ENCODE peak calls at places on chromosomes 1 and 21, in nine cellular contexts. Q is IMR-90; U is neural progenitor cell; H is body of pancreas; M is CD8-positive, alpha-beta T cell; L is lower leg skin; V is DND-41; A is sigmoid colon; S is transverse colon. B is an unnamed sample.

GRCh38 chr1:86616871-86617270 is 70.0 kb downstream of the CLCA4 start:
- DNase-seq in L (no peak), A (no peak), M (no peak), V (no peak), H (no peak), U (no peak), Q (no peak), S (peak; percentile 36), B (no peak)

GRCh38 chr1:162081316-162081715 is 11.8 kb downstream of the NOS1AP start:
- DNase-seq in H (peak; percentile 10), M (no peak), L (no peak), V (no peak), Q (no peak), S (no peak), U (no peak), A (no peak), B (no peak)

GRCh38 chr1:32753532-32754281 is 51.1 kb upstream of the SYNC start:
- DNase-seq in A (peak; percentile 80), S (peak; percentile 79), L (peak; percentile 92), U (peak; percentile 98), H (peak; percentile 90), Q (peak; percentile 48), M (peak; percentile 78), V (peak; percentile 63), B (peak; percentile 59)

GRCh38 chr21:34202553-34203332 is 129.4 kb downstream of the MRPS6 start:
- DNase-seq in V (no peak), A (peak; percentile 84), M (no peak), L (peak; percentile 87), H (peak; percentile 28), U (peak; percentile 73), S (peak; percentile 23), Q (no peak), B (peak; percentile 40)

GRCh38 chr1:180290265-180291001 is 60.4 kb downstream of the LHX4 start:
- DNase-seq in V (no peak), S (no peak), M (no peak), U (no peak), H (no peak), Q (no peak), A (no peak), L (no peak), B (no peak)

GRCh38 chr21:34881894-34882371 is 167.2 kb downstream of the RUNX1 start:
- DNase-seq in U (no peak), H (no peak), S (no peak), A (no peak), M (no peak), L (no peak), V (no peak), Q (peak; percentile 92), B (peak; percentile 84)

GRCh38 chr1:6418668-6419396 is 887 bp downstream of the HES2 start:
- DNase-seq in S (peak; percentile 44), U (peak; percentile 38), L (no peak), V (no peak), H (no peak), A (no peak), M (no peak), Q (no peak), B (no peak)

GRCh38 chr1:201888282-201889033 is at the start of gene SHISA4:
- DNase-seq in H (peak; percentile 89), L (peak; percentile 90), U (peak; percentile 70), A (peak; percentile 93), M (no peak), S (peak; percentile 54), V (no peak), Q (peak; percentile 29), B (peak; percentile 30)

GRCh38 chr1:212753766-212754165 is 37.8 kb downstream of the NSL1 start:
- DNase-seq in U (no peak), A (no peak), Q (no peak), H (no peak), M (no peak), L (no peak), V (no peak), S (no peak), B (no peak)

GRCh38 chr1:24157921-24158481 is 15.1 kb upstream of the IL22RA1 start:
- DNase-seq in L (peak; percentile 72), S (no peak), A (no peak), V (no peak), M (no peak), H (no peak), Q (no peak), U (peak; percentile 16), B (peak; percentile 23)

GRCh38 chr1:111967067-111967690 is 22.3 kb downstream of the KCND3 start:
- DNase-seq in M (no peak), Q (no peak), L (no peak), U (no peak), V (no peak), A (no peak), H (no peak), S (no peak), B (no peak)

GRCh38 chr1:232077809-232078208 is 451.2 kb downstream of the DISC1 start:
- DNase-seq in A (no peak), L (no peak), Q (no peak), S (no peak), V (no peak), U (no peak), H (no peak), M (no peak), B (no peak)

GRCh38 chr1:230386863-230387262 is 39.3 kb downstream of the PGBD5 start:
- DNase-seq in A (no peak), Q (no peak), V (no peak), L (no peak), S (no peak), M (no peak), U (no peak), H (no peak), B (no peak)

GRCh38 chr1:178048426-178048825 is 45.5 kb upstream of the RASAL2 start:
- DNase-seq in V (no peak), L (no peak), A (no peak), U (no peak), Q (peak; percentile 16), M (no peak), H (no peak), S (no peak), B (no peak)

GRCh38 chr1:12229386-12229834 is 420 bp upstream of the VPS13D start:
- DNase-seq in M (no peak), Q (no peak), U (no peak), A (no peak), S (no peak), H (no peak), V (no peak), L (no peak), B (no peak)
- TF ChIP-seq CTCF in M (no peak), Q (no peak), U (no peak), A (no peak), S (no peak), H (no peak), V (no peak), L (no peak), B (no peak)

GRCh38 chr1:206537141-206537540 is 29.8 kb downstream of the RASSF5 start:
- DNase-seq in S (no peak), H (no peak), Q (peak; percentile 18), L (no peak), U (no peak), A (no peak), M (no peak), V (no peak), B (peak; percentile 22)
- H3K4me3 ChIP-seq in S (no peak overlapping the region), H (no peak overlapping the region), Q (no peak overlapping the region), L (no peak overlapping the region), U (no peak overlapping the region), A (no peak overlapping the region), M (no peak overlapping the region), V (no peak overlapping the region), B (no peak overlapping the region)

GRCh38 chr1:8439015-8439702 is 121.2 kb downstream of the SLC45A1 start:
- DNase-seq in A (peak; percentile 92), Q (peak; percentile 88), V (no peak), U (peak; percentile 80), H (peak; percentile 77), L (peak; percentile 93), M (peak; percentile 13), S (peak; percentile 67), B (peak; percentile 93)

GRCh38 chr1:8438449-8438848 is 120.5 kb downstream of the SLC45A1 start:
- DNase-seq in L (no peak), V (no peak), H (no peak), M (no peak), A (peak; percentile 81), U (no peak), Q (no peak), S (no peak), B (no peak)

GRCh38 chr1:8441466-8441865 is 123.6 kb downstream of the SLC45A1 start:
- DNase-seq in Q (peak; percentile 76), H (no peak), V (no peak), U (no peak), L (no peak), M (no peak), A (no peak), S (no peak), B (no peak)

GRCh38 chr1:8447616-8448150 is 129.8 kb downstream of the SLC45A1 start:
- DNase-seq in U (no peak), S (no peak), V (no peak), M (no peak), Q (no peak), A (no peak), L (no peak), H (no peak), B (no peak)

DNA sequence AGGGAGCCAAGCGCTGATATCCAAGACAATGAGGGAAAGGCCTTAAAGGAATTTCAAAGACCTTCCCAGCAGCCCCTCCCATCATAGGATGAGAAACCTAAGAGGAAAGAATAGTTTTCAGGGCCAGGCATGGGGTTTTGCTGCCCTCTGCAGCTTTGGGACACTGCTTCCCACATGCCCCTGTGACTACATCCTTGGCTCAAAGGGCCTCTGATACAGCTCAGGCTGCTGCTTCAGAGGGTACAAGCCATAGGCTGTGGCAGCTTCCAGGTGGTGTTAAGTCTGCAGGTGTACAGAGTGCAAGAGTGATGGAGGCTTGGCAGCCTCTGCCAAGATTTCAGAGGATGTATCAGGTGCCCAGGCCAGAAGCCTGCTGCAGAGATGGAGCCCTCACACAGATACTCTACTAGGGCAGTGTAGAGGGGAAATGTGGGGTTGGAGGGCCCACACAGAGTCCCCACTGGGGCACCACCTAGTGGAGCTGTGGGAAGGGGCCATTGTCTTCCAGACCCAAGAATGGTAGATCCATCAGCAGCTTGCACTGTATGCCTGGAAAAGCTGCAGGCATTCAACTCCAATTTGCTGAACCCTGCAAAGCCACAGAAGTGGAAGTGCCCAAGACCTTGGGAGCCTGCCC is 125.8 kb downstream of the SLC45A1 start:
- DNase-seq in M (no peak), Q (no peak), H (no peak), S (no peak), U (peak; percentile 66), V (no peak), A (no peak), L (no peak), B (no peak)
- TF ChIP-seq CTCF in M (no peak), Q (peak; percentile 36), H (no peak), S (no peak), U (peak; percentile 38), V (no peak), A (no peak), L (no peak), B (peak; percentile 36)

GRCh38 chr1:151945725-151946365 is 36.5 kb upstream of the THEM4 start:
- DNase-seq in V (peak; percentile 24), H (peak; percentile 64), M (peak; percentile 75), L (peak; percentile 98), Q (peak; percentile 94), U (peak; percentile 16), A (peak; percentile 95), S (peak; percentile 89), B (peak; percentile 96)
- H3K4me3 ChIP-seq in V (no peak overlapping the region), H (no peak overlapping the region), M (no peak overlapping the region), L (no peak overlapping the region), Q (no peak overlapping the region), U (no peak overlapping the region), A (no peak overlapping the region), S (no peak overlapping the region), B (no peak overlapping the region)

B was measured in choroid plexus epithelial cell.